ENCODE peak calls at places on chromosomes 16 and 17, in nine cellular contexts. P, B, M, R, H, D, W, Y and Z are unnamed samples.

GRCh38 chr16:77387075-77387474 is 47.8 kb downstream of the ADAMTS18 start:
- DNase-seq in P (no peak), Y (no peak), M (no peak), H (no peak), B (no peak), W (no peak), R (no peak), D (no peak), Z (no peak)

GRCh38 chr17:32875904-32876413 is 965 bp downstream of the MYO1D start:
- DNase-seq in B (no peak), P (no peak), W (no peak), D (peak), R (no peak), H (no peak), M (no peak), Y (no peak), Z (no peak)

GRCh38 chr17:77281904-77282367 is 141.2 kb downstream of the SEC14L1 start:
- DNase-seq in B (no peak), R (no peak), M (peak), P (no peak), Y (no peak), W (no peak), H (no peak), D (no peak), Z (peak)

GRCh38 chr16:28505489-28506137 is 1.0 kb downstream of the IL27 start:
- DNase-seq in B (no peak), Y (no peak), D (no peak), H (no peak), W (no peak), R (no peak), P (no peak), M (no peak), Z (no peak)

GRCh38 chr17:72296456-72296855 is 175.6 kb downstream of the SOX9 start:
- DNase-seq in W (no peak), H (no peak), P (no peak), M (no peak), R (peak), Y (no peak), D (no peak), B (no peak), Z (no peak)

GRCh38 chr17:80252871-80253270 is 7.8 kb upstream of the RNF213 start:
- DNase-seq in H (no peak), Y (peak), P (no peak), B (peak), W (peak), M (peak), R (no peak), D (peak), Z (peak)

GRCh38 chr16:55370762-55371482 is 46.9 kb downstream of the IRX6 start:
- DNase-seq in Y (peak), H (peak), B (peak), M (peak), W (peak), R (no peak), P (peak), D (no peak), Z (peak)

GRCh38 chr17:48616719-48617514 is 1.8 kb upstream of the HOXB8 start:
- DNase-seq in R (no peak), W (no peak), B (no peak), M (no peak), D (no peak), P (no peak), Y (no peak), H (no peak), Z (no peak)

GRCh38 chr17:82963104-82963950 is 116.1 kb upstream of the METRNL start:
- DNase-seq in D (no peak), R (no peak), W (peak), H (peak), M (peak), Y (no peak), B (peak), P (peak), Z (peak)

GRCh38 chr17:62080647-62081046 is 15.6 kb upstream of the MED13 start:
- DNase-seq in R (no peak), D (no peak), Y (no peak), H (no peak), P (no peak), W (no peak), B (no peak), M (no peak), Z (no peak)

GRCh38 chr16:85752511-85753420 is 1.9 kb upstream of the C16orf74 start:
- DNase-seq in Y (peak), H (no peak), B (peak), W (no peak), P (peak), M (no peak), D (peak), R (no peak), Z (peak)

GRCh38 chr17:42577140-42577531 is 393 bp downstream of the PSMC3IP start:
- DNase-seq in Y (no peak), M (no peak), D (no peak), W (no peak), B (no peak), R (no peak), P (no peak), H (no peak), Z (no peak)

GRCh38 chr17:57121308-57122042 is 36.4 kb downstream of the AKAP1 start:
- DNase-seq in Y (no peak), M (no peak), P (no peak), B (peak), R (no peak), W (no peak), D (no peak), H (no peak), Z (no peak)

GRCh38 chr16:7338826-7339225 is 6.2 kb downstream of the RBFOX1 start:
- DNase-seq in R (no peak), M (no peak), Y (no peak), H (no peak), D (no peak), W (no peak), B (no peak), P (no peak), Z (no peak)

GRCh38 chr17:28206292-28206691 is 112.7 kb upstream of the TMEM97 start:
- DNase-seq in M (no peak), D (no peak), H (no peak), W (no peak), R (no peak), Y (no peak), P (no peak), B (no peak), Z (no peak)

GRCh38 chr16:68370921-68371651 is 60.3 kb downstream of the PRMT7 start:
- DNase-seq in R (no peak), M (peak), D (peak), Y (peak), W (peak), H (no peak), P (no peak), B (no peak), Z (no peak)

GRCh38 chr16:82633964-82634600 is 7.3 kb downstream of the CDH13 start:
- DNase-seq in B (peak), H (no peak), W (no peak), D (no peak), R (no peak), M (no peak), P (peak), Y (no peak), Z (peak)

GRCh38 chr16:3472878-3473595 is 22.3 kb downstream of the C16orf90 start:
- DNase-seq in Y (no peak), R (no peak), W (no peak), M (no peak), D (no peak), H (no peak), B (no peak), P (no peak), Z (no peak)

GRCh38 chr16:86975445-86975844 is 341.7 kb downstream of the C16orf95 start:
- DNase-seq in P (no peak), H (peak), M (no peak), W (no peak), D (no peak), Y (no peak), B (no peak), R (no peak), Z (no peak)

GRCh38 chr17:13931752-13932477 is 137.4 kb upstream of the COX10 start:
- DNase-seq in Y (no peak), H (no peak), W (no peak), D (no peak), R (no peak), M (peak), P (peak), B (peak), Z (peak)

GRCh38 chr16:24986512-24987303 is 28.5 kb downstream of the ARHGAP17 start:
- DNase-seq in D (peak), W (no peak), R (peak), B (no peak), H (no peak), P (peak), Y (no peak), M (peak), Z (no peak)

GRCh38 chr16:4415538-4416199 is 727 bp downstream of the CORO7 start:
- DNase-seq in B (peak), R (no peak), H (no peak), W (peak), M (peak), P (no peak), D (no peak), Y (no peak), Z (peak)

GRCh38 chr16:67552476-67552875 is 9.8 kb upstream of the CTCF start:
- DNase-seq in R (no peak), P (peak), W (no peak), H (no peak), Y (no peak), D (no peak), M (no peak), B (peak), Z (no peak)

GRCh38 chr16:12508054-12508453 is 295.6 kb downstream of the CPPED1 start:
- DNase-seq in M (no peak), D (no peak), H (no peak), W (no peak), P (peak), Y (no peak), R (no peak), B (no peak), Z (no peak)

GRCh38 chr16:22214893-22215292 is 8.8 kb downstream of the EEF2K start:
- DNase-seq in D (no peak), R (no peak), B (no peak), Y (no peak), P (no peak), M (no peak), H (no peak), W (no peak), Z (no peak)

GRCh38 chr16:20866161-20866772 is 33.9 kb downstream of the DCUN1D3 start:
- DNase-seq in Y (no peak), D (no peak), B (peak), P (peak), W (no peak), M (no peak), H (no peak), R (peak), Z (peak)

GRCh38 chr17:74099441-74100340 is 103.8 kb upstream of the RPL38 start:
- DNase-seq in H (no peak), W (no peak), P (no peak), D (no peak), M (no peak), R (no peak), Y (peak), B (peak), Z (no peak)

GRCh38 chr17:45050680-45051059 is 762 bp downstream of the DCAKD start:
- DNase-seq in W (peak), D (no peak), Y (no peak), M (no peak), R (no peak), P (no peak), H (no peak), B (no peak), Z (peak)

GRCh38 chr17:41932821-41933389 is 2.5 kb downstream of the ODAD4 start:
- DNase-seq in Y (no peak), H (no peak), M (no peak), D (no peak), P (no peak), W (no peak), R (no peak), B (no peak), Z (no peak)

GRCh38 chr17:4256952-4257351 is 6.8 kb downstream of the ANKFY1 start:
- DNase-seq in Y (no peak), P (no peak), D (no peak), M (no peak), H (no peak), R (no peak), B (no peak), W (no peak), Z (no peak)

GRCh38 chr16:27526169-27526568 is 23.5 kb downstream of the GTF3C1 start:
- DNase-seq in P (no peak), D (peak), H (no peak), W (no peak), B (no peak), M (no peak), R (no peak), Y (no peak), Z (no peak)

GRCh38 chr17:78970834-78971763 is 8.6 kb downstream of the LGALS3BP start:
- DNase-seq in P (peak), W (peak), M (peak), H (no peak), R (no peak), D (peak), Y (peak), B (peak), Z (peak)

GRCh38 chr17:21278304-21279197 is 6.0 kb upstream of the MAP2K3 start:
- DNase-seq in W (peak), P (no peak), Y (no peak), B (no peak), M (peak), D (no peak), H (no peak), R (no peak), Z (peak)